ENCODE peak calls at places on chromosome 1, in six cellular contexts. Y is BJ; Z is natural killer cell treated with Interleukin-12 subunit alpha and Interleukin-12 subunit beta and Interleukin-15 and Interleukin-18, amount 100 ng/mL, for 72 hours; E is left ventricle myocardium inferior; N is AG09319; L is NCI-H446 treated with DMSO at 0.1 percent for 48 hours. M is an unnamed sample.
A peak's percentile ranks its signal among the peaks of the same experiment; 100 is the strongest.

GRCh38 chr1:216325336-216325735 is 97.9 kb downstream of the USH2A start:
- DNase-seq in Z (no peak), N (no peak), Y (no peak), L (no peak), E (no peak), M (no peak)

GRCh38 chr1:160353223-160353622 is 10.0 kb downstream of the NCSTN start:
- DNase-seq in L (no peak), Z (no peak), N (no peak), E (no peak), Y (no peak), M (no peak)

GRCh38 chr1:16204634-16205332 is 7.7 kb downstream of the ARHGEF19 start:
- DNase-seq in Y (no peak), E (no peak), L (peak; percentile 5), N (no peak), Z (no peak), M (no peak)

GRCh38 chr1:56301791-56302190 is 277.6 kb downstream of the PLPP3 start:
- DNase-seq in N (peak; percentile 23), L (no peak), Y (peak; percentile 31), E (no peak), Z (no peak), M (no peak)

GRCh38 chr1:63152572-63152971 is 169.8 kb upstream of the FOXD3 start:
- DNase-seq in Y (no peak), Z (no peak), E (no peak), N (no peak), L (no peak), M (no peak)

GRCh38 chr1:32339363-32339978 is 3.4 kb upstream of the MARCKSL1 start:
- DNase-seq in N (no peak), Y (no peak), E (no peak), L (no peak), Z (no peak), M (no peak)

GRCh38 chr1:23592209-23592905 is 33.1 kb upstream of the ID3 start:
- DNase-seq in Z (no peak), E (no peak), N (no peak), L (peak; percentile 97), Y (no peak), M (no peak)

GRCh38 chr1:224616761-224617409 is 768 bp downstream of the CNIH3 start:
- DNase-seq in Y (no peak), Z (no peak), E (no peak), N (no peak), L (no peak), M (no peak)

GRCh38 chr1:64051801-64052200 is 151.6 kb upstream of the UBE2U start:
- DNase-seq in L (no peak), Z (no peak), E (no peak), N (no peak), Y (no peak), M (no peak)

GRCh38 chr1:10835423-10836421 is 39.3 kb upstream of the CASZ1 start:
- DNase-seq in Y (no peak), E (no peak), N (no peak), Z (no peak), L (no peak), M (no peak)

GRCh38 chr1:235624751-235625192 is 24.8 kb downstream of the GNG4 start:
- DNase-seq in Y (no peak), Z (no peak), E (no peak), N (no peak), L (no peak), M (peak; percentile 24)

GRCh38 chr1:36576677-36577076 is 94.0 kb upstream of the CSF3R start:
- DNase-seq in Y (no peak), Z (no peak), N (no peak), L (peak; percentile 33), E (no peak), M (no peak)

GRCh38 chr1:83883979-83884378 is 115.0 kb downstream of the TTLL7 start:
- DNase-seq in Y (no peak), L (no peak), N (no peak), Z (no peak), E (no peak), M (no peak)

M was measured in putamen.